ENCODE peak calls at places on chromosomes 6 and 20, in ten cellular contexts. N, C, S, Z, G, F, P, D, H and L are unnamed samples.

GRCh38 chr20:14888172-14888571 is 550.8 kb upstream of the FLRT3 start:
- DNase-seq in N (no peak), C (no peak), S (no peak), Z (no peak), G (peak), F (no peak), P (no peak), D (no peak), H (no peak), L (no peak)

GRCh38 chr6:24858154-24858801 is 59.6 kb upstream of the ARMH2 start:
- DNase-seq in N (no peak), C (no peak), S (peak), Z (no peak), G (no peak), F (no peak), P (peak), D (peak), H (no peak), L (no peak)

GRCh38 chr6:37583261-37583660 is 83.6 kb upstream of the CCDC167 start:
- DNase-seq in N (no peak), C (no peak), S (no peak), Z (no peak), G (no peak), F (no peak), P (no peak), D (no peak), H (no peak), L (no peak)

GRCh38 chr6:169701218-169701952 is 444 bp downstream of the WDR27 start:
- DNase-seq in N (no peak), C (peak), S (no peak), Z (no peak), G (no peak), F (no peak), P (no peak), D (no peak), H (no peak), L (peak)

GRCh38 chr6:154123567-154123966 is 84.5 kb downstream of the OPRM1 start:
- DNase-seq in N (no peak), C (no peak), S (no peak), Z (no peak), G (no peak), F (no peak), P (no peak), D (no peak), H (no peak), L (no peak)

GRCh38 chr6:65633516-65633915 is 73.5 kb downstream of the EYS start:
- DNase-seq in N (no peak), C (no peak), S (no peak), Z (no peak), G (no peak), F (no peak), P (no peak), D (no peak), H (no peak), L (peak)

GRCh38 chr6:136822051-136822378 is 377 bp upstream of the PEX7 start:
- DNase-seq in N (peak), C (peak), S (peak), Z (no peak), G (no peak), F (no peak), P (no peak), D (peak), H (no peak), L (no peak)

GRCh38 chr6:7235712-7236311 is 77.2 kb downstream of the SSR1 start:
- DNase-seq in N (no peak), C (no peak), S (peak), Z (peak), G (no peak), F (no peak), P (no peak), D (no peak), H (no peak), L (no peak)

GRCh38 chr6:56570434-56571359 is 72.0 kb downstream of the DST start:
- DNase-seq in N (no peak), C (peak), S (peak), Z (no peak), G (peak), F (peak), P (peak), D (no peak), H (no peak), L (peak)